ENCODE peak calls at places on chromosomes 5 and 9, in eight cellular contexts. One of them, this sample, is unnamed. For H3K27me3, the result is how much of the 10 kb centered on the place peaks cover.

GRCh38 chr5:6391151-6391550 is 12.8 kb upstream of the MED10 start:
- DNase-seq in lung: no peak
- DNase-seq in vagina: no peak
- DNase-seq in neural progenitor cell: no peak
- DNase-seq in lower lobe of right lung: no peak
- DNase-seq in GM23338: no peak
- DNase-seq in astrocyte: no peak
- DNase-seq in tibial nerve: no peak
- DNase-seq in this sample: no peak

GRCh38 chr5:134857401-134857800 is 11.6 kb downstream of the C5orf24 start:
- DNase-seq in astrocyte: no peak
- DNase-seq in lung: no peak
- DNase-seq in GM23338: no peak
- DNase-seq in tibial nerve: no peak
- DNase-seq in neural progenitor cell: no peak
- DNase-seq in lower lobe of right lung: no peak
- DNase-seq in vagina: no peak
- DNase-seq in this sample: no peak

GRCh38 chr5:141843156-141843927 is 34.9 kb downstream of the PCDH1 start:
- DNase-seq in vagina: no peak
- DNase-seq in lower lobe of right lung: no peak
- DNase-seq in GM23338: peak
- DNase-seq in astrocyte: peak
- DNase-seq in neural progenitor cell: no peak
- DNase-seq in lung: no peak
- DNase-seq in tibial nerve: no peak
- DNase-seq in this sample: no peak

GRCh38 chr5:146076455-146076854 is 28.9 kb downstream of the PLAC8L1 start:
- DNase-seq in astrocyte: no peak
- DNase-seq in neural progenitor cell: peak
- DNase-seq in vagina: no peak
- DNase-seq in lower lobe of right lung: no peak
- DNase-seq in tibial nerve: no peak
- DNase-seq in GM23338: peak
- DNase-seq in lung: no peak
- DNase-seq in this sample: no peak

GRCh38 chr9:81072758-81073157 is 616.6 kb downstream of the TLE1 start:
- DNase-seq in lower lobe of right lung: no peak
- DNase-seq in vagina: no peak
- DNase-seq in astrocyte: no peak
- DNase-seq in lung: no peak
- DNase-seq in neural progenitor cell: no peak
- DNase-seq in tibial nerve: no peak
- DNase-seq in GM23338: no peak
- DNase-seq in this sample: no peak

GRCh38 chr5:58582411-58583393 is at the start of gene RAB3C:
- DNase-seq in astrocyte: peak
- DNase-seq in vagina: no peak
- DNase-seq in lung: peak
- DNase-seq in lower lobe of right lung: peak
- DNase-seq in GM23338: peak
- DNase-seq in tibial nerve: peak
- DNase-seq in neural progenitor cell: peak
- DNase-seq in this sample: peak

GRCh38 chr9:129626944-129627297 is 958 bp downstream of the NTMT1 start:
- DNase-seq in neural progenitor cell: no peak
- DNase-seq in astrocyte: peak
- DNase-seq in tibial nerve: no peak
- DNase-seq in lung: no peak
- DNase-seq in vagina: no peak
- DNase-seq in lower lobe of right lung: no peak
- DNase-seq in GM23338: no peak
- DNase-seq in this sample: peak

GRCh38 chr5:135355182-135355581 is 43.8 kb downstream of the MACROH2A1 start:
- DNase-seq in tibial nerve: no peak
- DNase-seq in neural progenitor cell: no peak
- DNase-seq in astrocyte: no peak
- DNase-seq in lower lobe of right lung: no peak
- DNase-seq in lung: no peak
- DNase-seq in vagina: no peak
- DNase-seq in GM23338: no peak
- DNase-seq in this sample: no peak

GRCh38 chr9:113542016-113542415 is 78.5 kb downstream of the RGS3 start:
- DNase-seq in tibial nerve: no peak
- DNase-seq in astrocyte: no peak
- DNase-seq in lower lobe of right lung: no peak
- DNase-seq in lung: no peak
- DNase-seq in neural progenitor cell: no peak
- DNase-seq in vagina: no peak
- DNase-seq in GM23338: no peak
- DNase-seq in this sample: no peak

GRCh38 chr5:111755942-111756353 is 1.0 kb downstream of the NREP start:
- DNase-seq in lung: no peak
- DNase-seq in vagina: no peak
- DNase-seq in lower lobe of right lung: no peak
- DNase-seq in neural progenitor cell: peak
- DNase-seq in GM23338: peak
- DNase-seq in tibial nerve: no peak
- DNase-seq in astrocyte: no peak
- DNase-seq in this sample: no peak

GRCh38 chr5:111755264-111755941 is 1.6 kb downstream of the NREP start:
- DNase-seq in lower lobe of right lung: no peak
- DNase-seq in lung: no peak
- DNase-seq in tibial nerve: no peak
- DNase-seq in neural progenitor cell: no peak
- DNase-seq in vagina: no peak
- DNase-seq in astrocyte: no peak
- DNase-seq in GM23338: no peak
- DNase-seq in this sample: no peak

GRCh38 chr5:111756701-111757581 is at the start of gene NREP:
- DNase-seq in tibial nerve: peak
- DNase-seq in lung: peak
- DNase-seq in lower lobe of right lung: peak
- DNase-seq in GM23338: peak
- DNase-seq in vagina: no peak
- DNase-seq in neural progenitor cell: peak
- DNase-seq in astrocyte: peak
- DNase-seq in this sample: peak

GRCh38 chr5:111758284-111758628 is 1.3 kb upstream of the NREP start:
- DNase-seq in lower lobe of right lung: no peak
- DNase-seq in neural progenitor cell: no peak
- DNase-seq in astrocyte: no peak
- DNase-seq in vagina: no peak
- DNase-seq in lung: no peak
- DNase-seq in GM23338: no peak
- DNase-seq in tibial nerve: no peak
- DNase-seq in this sample: no peak

GRCh38 chr5:111757582-111758283 is 739 bp upstream of the NREP start:
- DNase-seq in tibial nerve: peak
- DNase-seq in neural progenitor cell: peak
- DNase-seq in lower lobe of right lung: peak
- DNase-seq in lung: peak
- DNase-seq in astrocyte: peak
- DNase-seq in GM23338: peak
- DNase-seq in vagina: no peak
- DNase-seq in this sample: peak
- TF ChIP-seq CTCF in tibial nerve: no peak
- TF ChIP-seq CTCF in neural progenitor cell: no peak
- TF ChIP-seq CTCF in lower lobe of right lung: no peak
- TF ChIP-seq CTCF in lung: no peak
- TF ChIP-seq CTCF in astrocyte: no peak
- TF ChIP-seq CTCF in GM23338: no peak
- TF ChIP-seq CTCF in vagina: no peak
- TF ChIP-seq CTCF in this sample: no peak

DNA sequence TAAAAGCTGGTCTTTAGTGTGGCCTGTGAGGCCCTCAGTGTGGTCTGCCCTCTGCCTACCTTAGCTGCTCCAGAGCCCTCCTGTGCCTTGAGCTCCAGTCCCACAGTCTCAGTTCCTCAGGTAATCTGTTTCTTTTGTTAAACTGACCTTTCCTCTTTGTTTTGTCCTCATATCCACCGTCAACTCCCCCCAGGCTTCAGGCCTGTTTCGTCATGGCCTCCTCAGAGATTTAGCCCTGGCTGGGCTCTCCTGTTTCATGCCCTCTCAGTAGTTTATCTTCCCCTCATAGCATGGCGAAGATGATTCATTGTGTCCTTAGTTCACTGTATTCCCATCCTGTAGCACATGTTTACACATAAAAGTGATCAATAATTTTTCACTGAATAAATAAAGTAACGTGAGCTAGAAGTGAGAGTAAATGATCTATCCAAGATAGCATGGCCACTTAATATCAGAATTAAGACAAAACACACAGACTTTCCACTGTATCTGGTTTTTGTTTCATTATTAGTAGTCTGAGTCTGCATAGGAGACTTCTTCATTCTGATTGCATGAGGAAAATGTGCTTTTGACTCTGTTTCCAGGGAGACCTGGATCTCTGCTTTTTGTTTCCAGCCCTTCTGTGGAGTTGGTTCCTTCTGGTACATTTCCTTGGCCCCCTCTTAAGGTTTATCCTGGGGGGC is 70.4 kb downstream of the SNX24 start:
- DNase-seq in GM23338: no peak
- DNase-seq in astrocyte: no peak
- DNase-seq in neural progenitor cell: no peak
- DNase-seq in lung: no peak
- DNase-seq in lower lobe of right lung: no peak
- DNase-seq in tibial nerve: no peak
- DNase-seq in vagina: no peak
- DNase-seq in this sample: no peak
- H3K4me3 ChIP-seq in GM23338: no peak
- H3K4me3 ChIP-seq in astrocyte: no peak
- H3K4me3 ChIP-seq in neural progenitor cell: no peak
- H3K4me3 ChIP-seq in lung: no peak
- H3K4me3 ChIP-seq in lower lobe of right lung: no peak
- H3K4me3 ChIP-seq in tibial nerve: no peak
- H3K4me3 ChIP-seq in vagina: no peak
- H3K4me3 ChIP-seq in this sample: no peak

DNA sequence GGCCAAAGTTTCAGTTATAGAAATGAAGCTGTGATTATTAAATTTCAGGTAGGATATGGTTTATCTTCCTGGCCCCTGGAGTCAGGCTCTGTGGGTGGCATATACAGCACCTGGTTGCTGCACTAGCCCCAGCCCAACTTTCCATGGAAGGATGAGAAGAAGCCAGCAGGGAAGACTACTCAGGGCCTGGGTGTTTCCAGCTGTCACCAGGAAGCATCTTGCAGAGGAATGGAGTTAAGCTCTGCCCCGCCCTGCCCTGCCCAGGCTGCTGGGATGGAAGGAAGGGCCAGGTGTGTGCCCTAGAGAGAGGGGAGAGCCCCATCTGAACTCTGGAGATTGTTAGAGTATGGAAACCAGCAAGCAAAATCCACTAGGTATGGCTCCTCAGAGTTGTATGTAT is 42.8 kb upstream of the FAT2 start:
- DNase-seq in neural progenitor cell: no peak
- DNase-seq in lung: no peak
- DNase-seq in astrocyte: no peak
- DNase-seq in tibial nerve: no peak
- DNase-seq in vagina: no peak
- DNase-seq in lower lobe of right lung: no peak
- DNase-seq in GM23338: no peak
- DNase-seq in this sample: no peak
- H3K27me3 ChIP-seq in neural progenitor cell: under half
- H3K27me3 ChIP-seq in lung: under half
- H3K27me3 ChIP-seq in astrocyte: under half
- H3K27me3 ChIP-seq in tibial nerve: under half
- H3K27me3 ChIP-seq in vagina: under half
- H3K27me3 ChIP-seq in lower lobe of right lung: under half
- H3K27me3 ChIP-seq in GM23338: under half
- H3K27me3 ChIP-seq in this sample: under half

GRCh38 chr5:120817044-120817985 is 353.2 kb downstream of the PRR16 start:
- DNase-seq in neural progenitor cell: peak
- DNase-seq in tibial nerve: no peak
- DNase-seq in lower lobe of right lung: no peak
- DNase-seq in lung: no peak
- DNase-seq in GM23338: peak
- DNase-seq in vagina: no peak
- DNase-seq in astrocyte: peak
- DNase-seq in this sample: no peak
- TF ChIP-seq CTCF in neural progenitor cell: peak
- TF ChIP-seq CTCF in tibial nerve: no peak
- TF ChIP-seq CTCF in lower lobe of right lung: peak
- TF ChIP-seq CTCF in lung: no peak
- TF ChIP-seq CTCF in GM23338: peak
- TF ChIP-seq CTCF in vagina: no peak
- TF ChIP-seq CTCF in astrocyte: peak
- TF ChIP-seq CTCF in this sample: peak

GRCh38 chr5:179914032-179914755 is 6.5 kb upstream of the TBC1D9B start:
- DNase-seq in GM23338: peak
- DNase-seq in tibial nerve: no peak
- DNase-seq in lower lobe of right lung: no peak
- DNase-seq in astrocyte: peak
- DNase-seq in neural progenitor cell: no peak
- DNase-seq in lung: peak
- DNase-seq in vagina: no peak
- DNase-seq in this sample: no peak
- H3K4me3 ChIP-seq in GM23338: no peak
- H3K4me3 ChIP-seq in tibial nerve: no peak
- H3K4me3 ChIP-seq in lower lobe of right lung: no peak
- H3K4me3 ChIP-seq in astrocyte: no peak
- H3K4me3 ChIP-seq in neural progenitor cell: no peak
- H3K4me3 ChIP-seq in lung: no peak
- H3K4me3 ChIP-seq in vagina: no peak
- H3K4me3 ChIP-seq in this sample: no peak

GRCh38 chr9:85536076-85536475 is 205.7 kb downstream of the AGTPBP1 start:
- DNase-seq in neural progenitor cell: no peak
- DNase-seq in astrocyte: peak
- DNase-seq in GM23338: no peak
- DNase-seq in lung: peak
- DNase-seq in tibial nerve: no peak
- DNase-seq in vagina: no peak
- DNase-seq in lower lobe of right lung: peak
- DNase-seq in this sample: peak
- H3K27me3 ChIP-seq in neural progenitor cell: under half
- H3K27me3 ChIP-seq in astrocyte: under half
- H3K27me3 ChIP-seq in GM23338: under half
- H3K27me3 ChIP-seq in lung: under half
- H3K27me3 ChIP-seq in tibial nerve: under half
- H3K27me3 ChIP-seq in vagina: under half
- H3K27me3 ChIP-seq in lower lobe of right lung: under half
- H3K27me3 ChIP-seq in this sample: under half

This sample was measured in BJ.